ENCODE peak calls at places on chromosomes 16 and 17, in ten cellular contexts. M is HEK293T, U is activated T-cell treated with anti-CD3 and anti-CD28 coated beads for 24 hours, T is kidney glomerular epithelial cell, O is HFF-Myc, E is T1000, W is hepatic stellate cell, X is AML-193, Z is cerebellar nuclear complex, D is iris pigment epithelial cell. R is an unnamed sample.

GRCh38 chr17:76515291-76515949 is 14.2 kb upstream of the RHBDF2 start:
- DNase-seq in M (no peak), U (peak), T (peak), O (no peak), E (peak), W (peak), X (peak), Z (no peak), D (peak), R (peak)

GRCh38 chr17:60103957-60104356 is 25.2 kb upstream of the HEATR6 start:
- DNase-seq in M (no peak), U (no peak), T (no peak), O (no peak), E (no peak), W (no peak), X (no peak), Z (no peak), D (no peak), R (no peak)

GRCh38 chr17:72592242-72592966 is 471.6 kb downstream of the SOX9 start:
- DNase-seq in M (peak), U (peak), T (peak), O (peak), E (peak), W (peak), X (no peak), Z (peak), D (peak), R (peak)

GRCh38 chr16:82653550-82654511 is 27.1 kb downstream of the CDH13 start:
- DNase-seq in M (no peak), U (peak), T (peak), O (peak), E (peak), W (peak), X (peak), Z (no peak), D (peak), R (peak)

GRCh38 chr17:57927048-57927723 is 28.0 kb downstream of the CUEDC1 start:
- DNase-seq in M (no peak), U (no peak), T (peak), O (no peak), E (peak), W (peak), X (no peak), Z (no peak), D (peak), R (no peak)

GRCh38 chr16:67842509-67843342 is 606 bp downstream of the THAP11 start:
- DNase-seq in M (peak), U (peak), T (peak), O (no peak), E (no peak), W (peak), X (peak), Z (no peak), D (peak), R (peak)

GRCh38 chr17:79670537-79671386 is 59.9 kb upstream of the RBFOX3 start:
- DNase-seq in M (no peak), U (no peak), T (no peak), O (no peak), E (no peak), W (no peak), X (no peak), Z (no peak), D (no peak), R (no peak)

GRCh38 chr17:3723556-3724372 is at the start of gene HASPIN:
- DNase-seq in M (peak), U (peak), T (peak), O (peak), E (peak), W (peak), X (peak), Z (peak), D (peak), R (peak)

GRCh38 chr17:82022310-82022980 is at the start of gene CENPX:
- DNase-seq in M (no peak), U (no peak), T (no peak), O (no peak), E (no peak), W (no peak), X (no peak), Z (no peak), D (no peak), R (no peak)

GRCh38 chr17:17710728-17711541 is 29.7 kb downstream of the RAI1 start:
- DNase-seq in M (no peak), U (no peak), T (peak), O (peak), E (peak), W (peak), X (no peak), Z (no peak), D (peak), R (no peak)

GRCh38 chr16:85330694-85331188 is 218.5 kb upstream of the CIBAR2 start:
- DNase-seq in M (peak), U (no peak), T (peak), O (peak), E (no peak), W (peak), X (peak), Z (no peak), D (peak), R (no peak)

GRCh38 chr17:65198653-65199382 is 61.6 kb downstream of the RGS9 start:
- DNase-seq in M (peak), U (no peak), T (peak), O (no peak), E (peak), W (peak), X (peak), Z (peak), D (peak), R (peak)

GRCh38 chr16:76387994-76388393 is 110.8 kb downstream of the CNTNAP4 start:
- DNase-seq in M (no peak), U (no peak), T (no peak), O (no peak), E (no peak), W (no peak), X (no peak), Z (no peak), D (no peak), R (no peak)

GRCh38 chr16:64712027-64712426 is 409.8 kb downstream of the CDH11 start:
- DNase-seq in M (no peak), U (no peak), T (no peak), O (no peak), E (no peak), W (no peak), X (no peak), Z (no peak), D (no peak), R (no peak)

GRCh38 chr17:67151717-67152116 is 93.3 kb downstream of the HELZ start:
- DNase-seq in M (no peak), U (no peak), T (peak), O (no peak), E (no peak), W (peak), X (no peak), Z (no peak), D (peak), R (no peak)

GRCh38 chr17:4332296-4332970 is 34.0 kb downstream of the UBE2G1 start:
- DNase-seq in M (no peak), U (no peak), T (no peak), O (no peak), E (no peak), W (peak), X (no peak), Z (no peak), D (no peak), R (no peak)

GRCh38 chr17:38322156-38322779 is 21.5 kb downstream of the GPR179 start:
- DNase-seq in M (peak), U (peak), T (peak), O (no peak), E (no peak), W (peak), X (peak), Z (no peak), D (peak), R (no peak)

GRCh38 chr17:78315355-78316114 is 44.3 kb downstream of the SOCS3 start:
- DNase-seq in M (no peak), U (peak), T (peak), O (peak), E (peak), W (peak), X (no peak), Z (no peak), D (peak), R (no peak)